ENCODE peak calls at places on chromosomes 1 and 21, in five cellular contexts. C is mucosa of descending colon, M is cardiac fibroblast, R is fibroblast of villous mesenchyme, I is fibroblast of mammary gland. Q is an unnamed sample.
A peak's percentile ranks its signal among the peaks of the same experiment; 100 is the strongest.

GRCh38 chr1:225480825-225481434 is 53.1 kb upstream of the LBR start:
- DNase-seq in I (peak; percentile 30), R (peak; percentile 33), M (peak; percentile 41), C (peak; percentile 63), Q (no peak)

GRCh38 chr1:172775598-172776570 is 117.0 kb downstream of the FASLG start:
- DNase-seq in R (peak; percentile 27), M (peak; percentile 30), C (no peak), I (peak; percentile 49), Q (no peak)

GRCh38 chr1:6762060-6762459 is 23.2 kb upstream of the CAMTA1 start:
- DNase-seq in M (no peak), R (no peak), C (no peak), I (no peak), Q (no peak)

GRCh38 chr1:201562659-201563405 is 23.9 kb downstream of the NAV1 start:
- DNase-seq in C (no peak), I (peak; percentile 96), R (peak; percentile 86), M (peak; percentile 81), Q (peak; percentile 88)

GRCh38 chr21:19607983-19608668 is 1204.5 kb upstream of the TMPRSS15 start:
- DNase-seq in R (no peak), M (peak; percentile 27), C (no peak), I (no peak), Q (no peak)

GRCh38 chr1:44907909-44908308 is 64.9 kb upstream of the PTCH2 start:
- DNase-seq in C (no peak), R (no peak), I (no peak), M (peak; percentile 30), Q (no peak)

GRCh38 chr1:155651861-155652661 is 36.5 kb downstream of the YY1AP1 start:
- DNase-seq in I (no peak), M (no peak), R (no peak), C (no peak), Q (no peak)

GRCh38 chr1:158124034-158124433 is 56.7 kb upstream of the CD1D start:
- DNase-seq in I (no peak), M (no peak), R (no peak), C (no peak), Q (no peak)

GRCh38 chr1:164858233-164858632 is 299.2 kb downstream of the PBX1 start:
- DNase-seq in M (peak; percentile 65), C (no peak), R (peak; percentile 12), I (no peak), Q (no peak)

GRCh38 chr1:40789675-40790430 is 6.3 kb downstream of the KCNQ4 start:
- DNase-seq in M (no peak), I (no peak), R (no peak), C (no peak), Q (no peak)

GRCh38 chr21:30839304-30839703 is 9.7 kb upstream of the KRTAP7-1 start:
- DNase-seq in C (no peak), R (no peak), I (peak; percentile 18), M (no peak), Q (peak; percentile 4)

GRCh38 chr1:54274448-54274847 is 74.5 kb downstream of the MRPL37 start:
- DNase-seq in R (no peak), M (no peak), C (no peak), I (no peak), Q (no peak)

GRCh38 chr1:177928194-177928593 is 41.7 kb downstream of the SEC16B start:
- DNase-seq in C (no peak), I (peak; percentile 36), R (no peak), M (no peak), Q (peak; percentile 31)

GRCh38 chr1:64320470-64320869 is 117.0 kb downstream of the UBE2U start:
- DNase-seq in I (peak; percentile 74), M (peak; percentile 53), C (no peak), R (peak; percentile 14), Q (no peak)

GRCh38 chr1:225711236-225711937 is 58.5 kb upstream of the ENAH start:
- DNase-seq in M (no peak), I (no peak), R (no peak), C (no peak), Q (no peak)

GRCh38 chr21:44299458-44300261 is at the start of gene PFKL:
- DNase-seq in M (peak; percentile 66), R (peak; percentile 77), I (peak; percentile 15), C (peak; percentile 86), Q (peak; percentile 22)

GRCh38 chr1:36085126-36085525 is 1.2 kb downstream of the TEKT2 start:
- DNase-seq in C (no peak), M (no peak), I (no peak), R (no peak), Q (no peak)

GRCh38 chr1:51878307-51878615 is 266 bp downstream of the NRDC start:
- DNase-seq in C (no peak), M (no peak), I (no peak), R (no peak), Q (no peak)

GRCh38 chr1:110107867-110108469 is 4.3 kb upstream of the UBL4B start:
- DNase-seq in I (peak; percentile 4), R (no peak), M (no peak), C (no peak), Q (no peak)

GRCh38 chr21:45543371-45543709 is 1.1 kb upstream of the SLC19A1 start:
- DNase-seq in I (no peak), R (no peak), M (no peak), C (no peak), Q (no peak)

GRCh38 chr21:45544449-45545235 is 2.4 kb upstream of the SLC19A1 start:
- DNase-seq in R (no peak), M (no peak), C (no peak), I (no peak), Q (no peak)

GRCh38 chr21:45545236-45545570 is 3.0 kb upstream of the SLC19A1 start:
- DNase-seq in R (no peak), I (no peak), M (no peak), C (no peak), Q (no peak)

GRCh38 chr21:45542667-45543370 is 579 bp upstream of the SLC19A1 start:
- DNase-seq in C (peak; percentile 56), M (no peak), I (no peak), R (no peak), Q (no peak)

DNA sequence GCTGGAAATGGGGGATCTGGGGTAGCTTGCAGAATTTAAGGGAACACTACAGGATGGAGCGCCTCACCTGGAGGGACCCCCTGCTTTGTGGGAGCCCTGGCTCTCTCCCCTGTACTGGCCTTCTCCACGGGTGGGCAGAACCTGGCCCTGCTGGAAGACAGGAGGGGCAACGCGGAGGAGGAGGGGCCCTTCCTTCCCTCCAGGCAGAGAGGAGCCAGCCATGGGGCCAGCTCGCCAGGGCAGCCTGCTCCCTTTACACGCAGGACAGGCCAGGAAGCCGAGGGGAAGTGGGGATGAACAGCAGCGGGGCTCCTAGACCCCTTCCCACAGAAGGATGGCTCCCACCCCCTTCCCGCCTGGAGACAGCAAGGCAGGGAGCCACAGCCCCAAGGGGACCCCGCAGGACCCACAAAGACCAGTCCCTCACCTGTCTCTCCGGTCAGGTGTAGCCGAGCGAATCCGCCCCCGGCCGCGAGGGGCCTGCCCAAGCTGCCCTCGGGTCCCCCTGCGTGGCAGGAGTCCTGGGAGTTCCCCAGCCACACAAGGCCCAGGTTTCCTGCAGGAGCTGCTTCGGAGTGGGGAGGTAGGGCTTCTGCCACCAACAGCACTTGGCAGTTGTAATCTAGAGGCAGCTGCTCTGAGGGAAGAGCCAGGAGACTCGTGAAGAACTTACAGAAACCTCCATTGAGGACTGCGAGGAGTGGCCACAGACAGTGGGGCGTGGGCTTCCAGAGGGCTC is 1.6 kb upstream of the SLC19A1 start:
- DNase-seq in C (peak; percentile 62), I (no peak), M (no peak), R (no peak), Q (no peak)
- H3K4me3 ChIP-seq in C (no peak overlapping the region), I (no peak overlapping the region), M (no peak overlapping the region), R (no peak overlapping the region), Q (no peak overlapping the region)

GRCh38 chr1:72636636-72637035 is 354.3 kb upstream of the NEGR1 start:
- DNase-seq in M (no peak), R (no peak), I (peak; percentile 40), C (no peak), Q (peak; percentile 8)

DNA sequence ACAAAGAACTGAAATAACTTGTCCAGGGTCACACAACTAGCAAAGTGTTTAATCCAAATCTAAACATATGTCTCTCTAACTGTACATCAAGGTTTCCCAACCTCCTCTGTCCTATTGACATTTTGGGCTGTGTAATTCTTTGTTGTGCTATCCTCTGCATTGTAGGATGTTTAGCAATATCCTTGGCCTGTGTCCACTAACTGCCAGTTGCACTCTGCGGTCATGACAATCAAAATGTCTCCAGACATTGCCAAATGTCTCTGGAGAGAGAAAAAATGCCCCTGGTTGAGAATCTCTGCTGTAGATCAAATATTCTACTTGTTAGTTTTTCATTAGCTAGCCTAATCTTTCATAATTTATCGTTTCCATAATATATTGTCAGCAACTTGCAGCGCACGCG is 353.4 kb upstream of the NEGR1 start:
- DNase-seq in R (peak; percentile 4), I (peak; percentile 48), M (peak; percentile 15), C (no peak), Q (peak; percentile 5)
- H3K4me3 ChIP-seq in R (no peak overlapping the region), I (no peak overlapping the region), M (no peak overlapping the region), C (no peak overlapping the region), Q (no peak overlapping the region)

DNA sequence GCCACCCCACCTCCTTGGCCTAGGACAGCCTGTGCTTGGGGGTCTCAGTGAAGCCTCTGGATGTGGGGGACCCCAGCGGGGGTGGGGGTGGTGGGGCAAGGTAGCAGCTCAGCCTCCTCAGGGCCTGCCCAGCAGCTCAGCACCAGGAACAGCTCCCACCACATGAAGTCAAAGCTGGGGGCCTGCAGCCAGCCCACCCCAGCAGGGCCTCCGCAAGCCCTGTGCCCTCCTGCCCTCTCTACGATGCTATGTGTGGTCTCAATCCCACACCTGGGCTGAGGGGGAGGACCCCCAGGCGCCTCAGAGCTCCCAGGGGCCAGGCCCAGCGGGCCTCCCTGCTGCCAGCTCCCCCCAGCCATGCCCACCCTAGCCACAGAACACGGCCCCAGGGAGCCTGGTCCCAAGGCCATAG is 18.6 kb downstream of the PANK4 start:
- DNase-seq in R (no peak), I (no peak), M (no peak), C (no peak), Q (no peak)
- H3K4me3 ChIP-seq in R (no peak overlapping the region), I (no peak overlapping the region), M (no peak overlapping the region), C (no peak overlapping the region), Q (no peak overlapping the region)

GRCh38 chr1:168410464-168410863 is 129.8 kb downstream of the TBX19 start:
- DNase-seq in C (no peak), M (no peak), I (no peak), R (no peak), Q (no peak)

GRCh38 chr1:168405931-168406330 is 125.3 kb downstream of the TBX19 start:
- DNase-seq in M (no peak), C (no peak), I (no peak), R (no peak), Q (no peak)

GRCh38 chr1:168407832-168408530 is 127.3 kb downstream of the TBX19 start:
- DNase-seq in I (no peak), M (no peak), R (no peak), C (no peak), Q (no peak)

DNA sequence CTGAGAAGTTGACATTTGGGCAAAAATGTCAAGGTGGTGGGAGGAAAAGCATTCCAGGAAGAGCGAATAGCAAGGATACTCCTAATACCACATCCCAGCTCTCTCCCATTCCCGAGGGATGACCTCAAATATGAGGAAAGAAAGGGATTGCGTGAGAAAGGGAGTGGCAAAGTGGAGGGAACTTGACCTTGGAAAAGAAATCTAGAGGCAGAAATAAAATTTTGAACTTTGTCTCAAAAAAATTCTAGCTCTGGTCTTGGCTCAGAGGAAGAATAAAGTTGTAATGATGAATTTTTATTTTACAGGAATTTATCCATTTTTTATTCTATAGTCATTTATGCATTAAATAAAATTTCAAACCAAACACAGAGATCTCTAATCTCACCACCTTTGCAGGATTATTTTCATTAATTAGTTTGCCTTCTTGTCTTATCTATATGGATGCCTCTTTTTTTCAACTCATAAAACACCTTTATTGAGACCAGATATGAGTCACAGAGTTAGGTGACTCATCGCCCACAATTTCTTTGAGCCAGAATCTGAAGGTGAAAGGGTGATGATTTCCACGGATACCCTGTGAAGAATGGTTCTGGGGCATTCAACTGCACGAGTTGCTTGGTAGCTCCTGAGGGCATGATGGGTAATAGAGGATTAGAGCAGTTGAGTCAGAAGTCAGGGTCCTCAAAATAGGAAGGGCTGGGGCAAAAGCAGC is 128.0 kb downstream of the TBX19 start:
- DNase-seq in C (no peak), I (peak; percentile 54), R (peak; percentile 23), M (no peak), Q (peak; percentile 5)
- H3K4me3 ChIP-seq in C (no peak overlapping the region), I (no peak overlapping the region), R (no peak overlapping the region), M (no peak overlapping the region), Q (no peak overlapping the region)